ENCODE peak calls at places on chromosome 1, in ten cellular contexts. X, Q, A, U, J, K, L, S, O and N are unnamed samples.
A peak's percentile ranks its signal among the peaks of the same experiment; 100 is the strongest.

GRCh38 chr1:204623365-204623893 is 62.1 kb downstream of the LRRN2 start:
- DNase-seq in X (no peak), J (no peak), A (no peak), Q (no peak), U (no peak), L (no peak), S (peak; percentile 19), O (no peak), K (peak; percentile 53), N (no peak)

GRCh38 chr1:20589331-20590312 is 725 bp downstream of the CDA start:
- DNase-seq in X (no peak), A (no peak), K (peak; percentile 64), S (peak; percentile 53), Q (peak; percentile 62), U (no peak), L (no peak), J (no peak), O (no peak), N (no peak)

GRCh38 chr1:196577386-196577785 is 30.9 kb downstream of the KCNT2 start:
- DNase-seq in O (no peak), L (no peak), A (no peak), J (no peak), Q (no peak), S (no peak), K (no peak), X (no peak), U (no peak), N (no peak)

GRCh38 chr1:96049759-96050409 is 671.7 kb upstream of the PTBP2 start:
- DNase-seq in Q (no peak), A (no peak), L (no peak), S (no peak), U (no peak), X (no peak), J (no peak), K (peak; percentile 27), O (no peak), N (no peak)

GRCh38 chr1:192010406-192010805 is 147.9 kb upstream of the RGS18 start:
- DNase-seq in U (no peak), K (peak; percentile 3), S (no peak), A (no peak), O (no peak), L (no peak), X (no peak), Q (no peak), J (no peak), N (no peak)

GRCh38 chr1:10950316-10951172 is 61.9 kb upstream of the TARDBP start:
- DNase-seq in U (no peak), S (no peak), X (no peak), L (no peak), O (no peak), Q (no peak), J (no peak), A (no peak), K (no peak), N (no peak)

GRCh38 chr1:117611121-117611601 is 5.3 kb downstream of the TENT5C start:
- DNase-seq in L (no peak), K (peak; percentile 36), J (no peak), O (no peak), Q (no peak), A (no peak), S (no peak), X (no peak), U (peak; percentile 69), N (no peak)

GRCh38 chr1:37147397-37147831 is 113.1 kb upstream of the GRIK3 start:
- DNase-seq in U (no peak), J (peak; percentile 79), A (no peak), S (no peak), K (no peak), L (no peak), O (no peak), Q (no peak), X (no peak), N (no peak)

GRCh38 chr1:240029418-240029817 is 62.3 kb upstream of the FMN2 start:
- DNase-seq in X (no peak), J (no peak), K (no peak), A (no peak), L (no peak), O (no peak), S (no peak), Q (no peak), U (no peak), N (no peak)

GRCh38 chr1:173122958-173123852 is 72.5 kb upstream of the TNFSF18 start:
- DNase-seq in L (no peak), O (peak; percentile 22), X (peak; percentile 80), J (no peak), A (no peak), U (peak; percentile 94), S (no peak), Q (peak; percentile 64), K (peak; percentile 98), N (no peak)

GRCh38 chr1:17878837-17879236 is 123.7 kb downstream of the ACTL8 start:
- DNase-seq in A (no peak), U (peak; percentile 17), J (no peak), S (no peak), O (no peak), K (peak; percentile 37), Q (no peak), L (no peak), X (no peak), N (no peak)

GRCh38 chr1:119882172-119883029 is 13.9 kb downstream of the ADAM30 start:
- DNase-seq in O (no peak), J (no peak), L (no peak), K (no peak), U (no peak), A (no peak), Q (no peak), X (no peak), S (no peak), N (no peak)

GRCh38 chr1:32797456-32797855 is 19.7 kb downstream of the YARS1 start:
- DNase-seq in O (no peak), Q (no peak), S (no peak), L (no peak), U (no peak), J (no peak), X (no peak), K (no peak), A (no peak), N (no peak)

GRCh38 chr1:77636864-77637263 is 45.6 kb downstream of the ZZZ3 start:
- DNase-seq in A (no peak), Q (no peak), X (no peak), L (no peak), K (no peak), J (no peak), U (no peak), O (no peak), S (no peak), N (no peak)

GRCh38 chr1:101975371-101975770 is 21.4 kb downstream of the OLFM3 start:
- DNase-seq in Q (no peak), A (no peak), K (no peak), J (no peak), U (no peak), O (no peak), L (no peak), S (no peak), X (no peak), N (no peak)

GRCh38 chr1:208302702-208303101 is 58.5 kb upstream of the PLXNA2 start:
- DNase-seq in A (no peak), U (no peak), S (no peak), O (no peak), L (no peak), Q (no peak), K (no peak), J (no peak), X (no peak), N (no peak)